ENCODE peak calls at places on chromosomes 2 and 18, in four cellular contexts. D is mucosa of descending colon, T is SK-N-SH, Z is GM06990. S is an unnamed sample.
A peak's percentile ranks its signal among the peaks of the same experiment; 100 is the strongest.

GRCh38 chr2:240648650-240649275 is 23.5 kb downstream of the GPR35 start:
- DNase-seq in D (no peak), T (peak; percentile 25), Z (no peak), S (peak; percentile 26)

GRCh38 chr2:96625571-96626552 is 12.2 kb downstream of the KANSL3 start:
- DNase-seq in D (no peak), T (no peak), Z (no peak), S (no peak)

GRCh38 chr2:54106631-54107454 is 8.6 kb upstream of the ACYP2 start:
- DNase-seq in D (peak; percentile 62), T (peak; percentile 59), Z (no peak), S (peak; percentile 42)

GRCh38 chr18:36714476-36714875 is 114.3 kb downstream of the TPGS2 start:
- DNase-seq in D (no peak), T (no peak), Z (no peak), S (no peak)

GRCh38 chr2:152200101-152200500 is 24.5 kb upstream of the STAM2 start:
- DNase-seq in D (no peak), T (no peak), Z (no peak), S (no peak)

GRCh38 chr18:25736516-25736915 is 353.9 kb downstream of the SS18 start:
- DNase-seq in D (no peak), T (no peak), Z (no peak), S (no peak)

GRCh38 chr2:127454595-127455565 is 36.7 kb downstream of the PROC start:
- DNase-seq in D (peak; percentile 90), T (no peak), Z (no peak), S (no peak)

GRCh38 chr2:70785137-70785911 is 5.1 kb downstream of the FIGLA start:
- DNase-seq in D (peak; percentile 29), T (peak; percentile 58), Z (no peak), S (peak; percentile 41)

GRCh38 chr2:26785431-26786206 is at the start of gene CENPA:
- DNase-seq in D (peak; percentile 99), T (peak; percentile 100), Z (peak; percentile 93), S (peak; percentile 99)

GRCh38 chr2:217223222-217223930 is 363.5 kb upstream of the TNP1 start:
- DNase-seq in D (no peak), T (no peak), Z (peak; percentile 86), S (peak; percentile 62)

GRCh38 chr2:205175831-205176230 is 506.5 kb upstream of the NRP2 start:
- DNase-seq in D (no peak), T (no peak), Z (no peak), S (no peak)

GRCh38 chr2:109129921-109130725 is 1.1 kb downstream of the SH3RF3 start:
- DNase-seq in D (no peak), T (no peak), Z (no peak), S (no peak)

GRCh38 chr18:35415511-35416427 is 38.6 kb upstream of the ZNF396 start:
- DNase-seq in D (no peak), T (no peak), Z (peak; percentile 41), S (no peak)

GRCh38 chr18:63063171-63063570 is 256.4 kb downstream of the BCL2 start:
- DNase-seq in D (no peak), T (no peak), Z (no peak), S (no peak)

GRCh38 chr2:24164416-24164973 is 10.4 kb upstream of the FAM228A start:
- DNase-seq in D (peak; percentile 44), T (peak; percentile 67), Z (peak; percentile 63), S (peak; percentile 79)

GRCh38 chr2:218293715-218294429 is 1.6 kb upstream of the TMBIM1 start:
- DNase-seq in D (peak; percentile 40), T (no peak), Z (no peak), S (no peak)

GRCh38 chr2:218291934-218292699 is at the start of gene TMBIM1:
- DNase-seq in D (peak; percentile 89), T (no peak), Z (peak; percentile 82), S (peak; percentile 93)

GRCh38 chr2:218291318-218291933 is 877 bp downstream of the TMBIM1 start:
- DNase-seq in D (peak; percentile 47), T (no peak), Z (no peak), S (no peak)

GRCh38 chr2:218294430-218294999 is 2.2 kb upstream of the TMBIM1 start:
- DNase-seq in D (no peak), T (no peak), Z (no peak), S (no peak)

DNA sequence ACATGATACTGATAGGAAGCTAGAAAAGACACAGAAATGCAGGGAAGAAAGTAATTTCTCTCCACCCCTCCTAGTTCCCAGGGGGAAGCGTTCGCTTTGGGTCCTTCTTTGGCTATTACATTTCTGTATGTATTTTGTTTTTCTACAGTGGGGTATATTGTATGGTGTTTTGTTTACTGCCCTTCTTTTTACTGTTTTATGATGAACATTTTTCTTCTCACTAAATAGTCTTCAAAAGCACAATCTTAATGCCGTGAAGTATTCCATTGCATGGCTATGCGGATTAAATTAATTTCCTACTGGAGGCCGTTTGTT is 354 bp upstream of the TMBIM1 start:
- DNase-seq in D (no peak), T (no peak), Z (no peak), S (no peak)
- TF ChIP-seq CTCF in D (no peak), T (no peak), Z (no peak), S (no peak)

DNA sequence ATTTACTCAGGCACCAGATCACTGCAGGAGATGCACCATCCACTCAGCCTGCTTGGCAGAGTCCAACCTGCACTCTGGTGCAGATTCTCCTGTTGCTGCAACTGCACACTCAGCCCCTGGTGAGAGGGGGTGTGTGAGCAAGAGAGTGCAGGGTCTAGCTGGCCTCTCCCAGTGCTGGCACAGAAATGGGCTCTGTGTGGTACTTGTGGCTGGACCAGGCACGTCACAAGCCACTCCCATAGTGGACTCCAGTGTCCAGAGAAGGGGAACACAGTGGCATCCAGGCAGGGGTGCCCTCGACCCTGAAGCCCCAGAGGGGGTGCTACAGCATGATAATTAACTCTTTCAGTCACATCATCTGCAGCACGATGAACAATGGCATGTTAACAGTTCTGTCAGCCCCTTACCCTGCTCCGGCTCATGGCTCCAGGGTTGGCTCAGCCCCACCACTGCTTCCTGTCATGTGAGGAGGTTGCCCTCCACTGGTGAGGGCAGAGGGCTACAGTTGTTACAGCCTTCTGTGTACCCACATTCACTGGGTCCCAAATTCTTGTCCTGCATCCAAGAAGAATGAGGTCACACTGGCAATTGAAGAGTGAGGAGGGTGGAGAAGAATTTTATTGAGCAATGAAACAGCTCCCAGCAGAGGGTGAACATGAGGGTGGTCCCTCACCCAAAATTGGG is 135.7 kb downstream of the EVA1A start:
- DNase-seq in D (no peak), T (no peak), Z (no peak), S (no peak)
- TF ChIP-seq CTCF in D (no peak), T (no peak), Z (no peak), S (no peak)

DNA sequence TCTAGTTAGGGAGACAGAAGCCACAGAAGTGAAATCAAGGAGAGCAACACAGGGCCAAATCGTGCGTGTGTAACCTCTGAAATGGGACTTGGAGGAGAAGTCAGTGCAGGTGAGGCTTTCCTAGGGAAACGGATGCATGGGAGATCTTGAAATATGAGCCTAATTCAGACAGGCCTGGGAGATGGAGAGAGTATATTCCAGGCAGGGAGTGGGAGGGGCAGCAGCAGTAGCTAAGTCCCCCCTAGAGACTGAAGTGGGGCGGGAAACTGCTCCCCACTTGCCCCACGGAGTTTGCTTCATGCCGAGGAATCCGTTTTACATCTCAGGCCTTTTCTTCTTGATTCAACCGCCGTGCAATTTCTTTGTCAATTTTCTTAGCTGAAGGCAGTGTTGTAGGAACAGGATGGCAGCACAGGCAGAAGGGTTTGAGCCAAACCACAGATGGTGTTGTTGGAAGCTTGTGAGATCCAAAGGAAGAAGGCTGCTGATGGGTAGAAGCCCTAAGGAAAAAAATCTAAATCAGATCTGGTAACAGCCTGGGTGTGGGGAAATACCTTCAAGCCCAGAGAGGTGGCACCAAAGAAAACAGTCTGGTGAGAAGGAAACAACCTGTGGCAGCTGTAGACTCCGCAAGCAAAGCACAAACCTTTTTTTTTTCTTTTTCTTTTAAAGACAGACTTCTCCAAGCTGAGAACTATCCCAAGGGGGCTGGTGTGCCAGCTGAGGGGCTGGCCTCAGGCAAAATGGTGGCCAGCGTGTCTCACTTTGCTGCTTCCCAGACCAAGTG is 40.2 kb downstream of the EPAS1 start:
- DNase-seq in D (no peak), T (no peak), Z (no peak), S (no peak)
- TF ChIP-seq CTCF in D (no peak), T (no peak), Z (no peak), S (no peak)

GRCh38 chr2:17470855-17471641 is 47.2 kb downstream of the RAD51AP2 start:
- DNase-seq in D (peak; percentile 13), T (peak; percentile 5), Z (peak; percentile 9), S (peak; percentile 5)
- TF ChIP-seq CTCF in D (no peak), T (peak; percentile 58), Z (peak; percentile 51), S (peak; percentile 19)

DNA sequence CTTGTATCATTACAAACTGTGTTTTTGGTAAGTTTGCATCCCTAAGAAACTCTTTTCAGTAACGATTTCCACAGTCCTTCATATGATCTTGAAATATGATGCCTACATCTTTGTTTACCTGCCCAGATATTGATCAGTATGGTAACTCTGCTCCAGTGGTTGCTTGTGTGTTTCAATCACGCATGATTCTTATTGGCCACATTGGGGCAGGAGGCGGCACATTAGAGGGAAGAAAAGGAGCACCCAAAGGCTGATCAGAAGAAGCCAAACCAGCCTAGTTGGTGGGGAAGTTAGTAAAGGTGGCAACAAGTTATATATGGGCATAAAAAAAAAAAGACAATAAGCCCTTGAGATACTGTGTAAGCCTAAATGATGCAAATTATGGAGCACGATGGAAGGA is 158.9 kb downstream of the RHBDD1 start:
- DNase-seq in D (no peak), T (no peak), Z (no peak), S (no peak)
- TF ChIP-seq CTCF in D (no peak), T (no peak), Z (peak; percentile 22), S (no peak)

DNA sequence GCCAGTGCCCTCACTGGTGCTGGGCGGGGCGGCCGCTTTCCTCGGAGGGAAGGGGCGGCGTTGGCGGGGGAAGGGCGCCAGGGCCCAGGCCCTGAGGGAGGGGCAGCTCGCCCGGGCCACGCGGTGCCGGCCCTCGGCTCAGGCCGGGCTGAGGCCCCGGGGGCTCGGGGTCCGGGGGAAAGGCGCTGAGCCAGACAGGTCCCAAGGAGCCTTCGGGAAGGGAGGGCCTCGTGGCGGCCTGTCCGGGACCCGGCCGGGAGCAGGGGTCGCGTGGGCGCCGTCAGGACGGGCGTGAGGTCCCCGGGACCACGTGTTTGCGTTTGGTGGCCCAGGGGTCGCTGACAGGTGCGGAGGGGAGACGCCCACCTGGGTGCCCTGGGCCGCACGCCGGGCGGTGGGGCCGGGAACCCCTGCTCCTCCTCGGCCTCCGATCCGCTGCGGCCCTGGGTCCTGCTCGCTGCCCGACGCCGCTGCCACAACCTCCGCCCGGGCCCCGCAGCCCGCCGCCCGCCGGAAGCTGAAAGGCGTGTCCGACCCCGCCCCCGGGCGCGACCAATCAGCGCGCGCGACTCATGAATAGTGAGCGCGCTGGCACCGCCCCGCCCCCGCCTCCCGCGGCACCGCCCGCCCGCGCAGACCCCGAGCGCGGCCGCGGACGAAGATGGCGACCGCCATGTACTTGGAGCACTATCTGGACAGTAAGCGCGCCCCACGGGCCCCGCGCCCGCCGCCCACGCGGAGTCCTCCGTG is at the start of gene ING5:
- DNase-seq in D (peak; percentile 99), T (peak; percentile 93), Z (peak; percentile 97), S (peak; percentile 90)
- TF ChIP-seq CTCF in D (no peak), T (no peak), Z (no peak), S (no peak)

S was measured in GM10248.